ENCODE peak calls at places on chromosome 12, in five cellular contexts. M, R, W, D and Q are unnamed samples. For H3K4me1, the result is how much of the 10 kb centered on the place peaks cover.

GRCh38 chr12:98418357-98419075 is 96.9 kb upstream of the TMPO start:
- DNase-seq in M (peak), R (peak), W (peak), D (no peak), Q (peak)

GRCh38 chr12:20369164-20370000 is 1.0 kb downstream of the PDE3A start:
- DNase-seq in M (peak), R (peak), W (peak), D (no peak), Q (peak)

GRCh38 chr12:128356547-128356946 is 89.6 kb downstream of the TMEM132C start:
- DNase-seq in M (no peak), R (no peak), W (no peak), D (no peak), Q (no peak)

GRCh38 chr12:45464699-45465098 is 248.8 kb downstream of the ANO6 start:
- DNase-seq in M (no peak), R (no peak), W (no peak), D (peak), Q (peak)

GRCh38 chr12:8508912-8509841 is 4.1 kb upstream of the CLEC4D start:
- DNase-seq in M (no peak), R (no peak), W (no peak), D (no peak), Q (peak)

GRCh38 chr12:98591209-98591608 is 2.3 kb upstream of the SLC25A3 start:
- DNase-seq in M (no peak), R (no peak), W (no peak), D (no peak), Q (no peak)

GRCh38 chr12:51262758-51263177 is 7.4 kb downstream of the SMAGP start:
- DNase-seq in M (peak), R (peak), W (peak), D (peak), Q (peak)

GRCh38 chr12:15534870-15535269 is 212.6 kb downstream of the PTPRO start:
- DNase-seq in M (peak), R (no peak), W (no peak), D (no peak), Q (no peak)

GRCh38 chr12:10720974-10721565 is 2.1 kb downstream of the YBX3 start:
- DNase-seq in M (no peak), R (no peak), W (no peak), D (no peak), Q (no peak)

GRCh38 chr12:25135531-25136154 is 59.3 kb downstream of the DNAI7 start:
- DNase-seq in M (no peak), R (no peak), W (no peak), D (peak), Q (no peak)

GRCh38 chr12:109053382-109054123 is 1.2 kb downstream of the USP30 start:
- DNase-seq in M (no peak), R (no peak), W (no peak), D (no peak), Q (peak)

GRCh38 chr12:104827587-104827986 is 130.5 kb downstream of the SLC41A2 start:
- DNase-seq in M (no peak), R (no peak), W (no peak), D (no peak), Q (no peak)

GRCh38 chr12:43309845-43310405 is 242.1 kb downstream of the ADAMTS20 start:
- DNase-seq in M (no peak), R (no peak), W (no peak), D (no peak), Q (no peak)

GRCh38 chr12:14825256-14825655 is 11.3 kb upstream of the SMCO3 start:
- DNase-seq in M (no peak), R (no peak), W (no peak), D (no peak), Q (no peak)

GRCh38 chr12:131066207-131066885 is 112.6 kb downstream of the ADGRD1 start:
- DNase-seq in M (no peak), R (no peak), W (no peak), D (no peak), Q (no peak)

GRCh38 chr12:85725991-85726390 is 110.2 kb downstream of the RASSF9 start:
- DNase-seq in M (no peak), R (no peak), W (no peak), D (no peak), Q (peak)

GRCh38 chr12:31715283-31715825 is 13.5 kb downstream of the AMN1 start:
- DNase-seq in M (no peak), R (no peak), W (no peak), D (no peak), Q (peak)

GRCh38 chr12:83985068-83985467 is 927.5 kb downstream of the SLC6A15 start:
- DNase-seq in M (no peak), R (no peak), W (no peak), D (no peak), Q (no peak)

GRCh38 chr12:104303538-104304151 is at the start of gene EID3:
- DNase-seq in M (peak), R (peak), W (peak), D (no peak), Q (peak)

GRCh38 chr12:110846615-110847566 is at the start of gene CCDC63:
- DNase-seq in M (peak), R (peak), W (peak), D (peak), Q (peak)

GRCh38 chr12:63917477-63917862 is 73.0 kb downstream of the SRGAP1 start:
- DNase-seq in M (no peak), R (no peak), W (no peak), D (no peak), Q (no peak)
- H3K27ac ChIP-seq in M (peak), R (peak), W (no peak), D (peak), Q (no peak)

GRCh38 chr12:59070534-59070933 is 150.2 kb upstream of the LRIG3 start:
- DNase-seq in M (no peak), R (no peak), W (no peak), D (no peak), Q (no peak)

GRCh38 chr12:59069481-59069880 is 149.2 kb upstream of the LRIG3 start:
- DNase-seq in M (no peak), R (no peak), W (no peak), D (no peak), Q (no peak)

GRCh38 chr12:59066445-59066844 is 146.1 kb upstream of the LRIG3 start:
- DNase-seq in M (no peak), R (no peak), W (no peak), D (no peak), Q (no peak)

GRCh38 chr12:59067068-59067467 is 146.8 kb upstream of the LRIG3 start:
- DNase-seq in M (no peak), R (no peak), W (no peak), D (no peak), Q (no peak)
- H3K4me1 ChIP-seq in M (under half), R (under half), W (under half), D (under half), Q (under half)

GRCh38 chr12:68334136-68334535 is 2.0 kb upstream of the MDM1 start:
- DNase-seq in M (no peak), R (no peak), W (no peak), D (no peak), Q (no peak)
- TF ChIP-seq CTCF in M (no peak), R (peak), W (no peak), D (peak), Q (no peak)

GRCh38 chr12:55737581-55738112 is 5.3 kb upstream of the GDF11 start:
- DNase-seq in M (no peak), R (no peak), W (no peak), D (no peak), Q (peak)

GRCh38 chr12:55738113-55739024 is 4.6 kb upstream of the GDF11 start:
- DNase-seq in M (peak), R (peak), W (peak), D (peak), Q (peak)

GRCh38 chr12:55736076-55736475 is 6.8 kb upstream of the GDF11 start:
- DNase-seq in M (no peak), R (no peak), W (no peak), D (no peak), Q (no peak)

GRCh38 chr12:55736780-55737580 is 5.9 kb upstream of the GDF11 start:
- DNase-seq in M (no peak), R (peak), W (peak), D (peak), Q (peak)

DNA sequence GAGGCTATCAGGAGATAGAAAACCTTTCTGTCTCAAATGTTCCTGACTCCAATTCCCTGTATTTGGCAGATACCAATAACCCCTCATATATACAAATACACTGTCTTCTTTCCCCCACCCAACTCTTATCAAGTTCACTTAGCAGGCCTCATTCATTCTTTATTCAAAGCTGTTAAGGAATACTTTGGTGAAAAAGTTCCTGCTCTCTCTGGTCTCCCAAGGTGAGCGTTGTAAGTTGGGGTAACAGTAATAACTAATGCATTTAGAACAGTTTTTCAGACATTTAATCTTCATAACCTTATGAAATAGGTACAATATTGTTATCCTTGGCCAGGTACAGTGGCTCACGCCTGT is 3.9 kb upstream of the GDF11 start:
- DNase-seq in M (no peak), R (no peak), W (no peak), D (no peak), Q (no peak)
- H3K27ac ChIP-seq in M (no peak), R (no peak), W (no peak), D (no peak), Q (no peak)